ENCODE peak calls at places on chromosomes 11 and 22, in five cellular contexts. I is GM12878, K is HepG2, B is K562, A is H1. C is an unnamed sample.
A peak's percentile ranks its signal among the peaks of the same experiment; 100 is the strongest.

GRCh38 chr11:62925308-62925707 is 4.1 kb upstream of the CHRM1 start:
- DNase-seq in B (no peak), A (no peak), I (no peak), K (no peak), C (peak; percentile 90)

GRCh38 chr11:36361472-36361871 is 65.4 kb downstream of the PRR5L start:
- DNase-seq in B (no peak), K (no peak), A (no peak), I (no peak), C (no peak)

GRCh38 chr11:119375629-119376196 is 5.8 kb downstream of the USP2 start:
- DNase-seq in K (peak; percentile 58), I (no peak), B (peak; percentile 59), A (no peak), C (peak; percentile 48)

GRCh38 chr22:31723699-31724098 is 26.2 kb downstream of the PRR14L start:
- DNase-seq in I (no peak), B (no peak), K (no peak), A (no peak), C (no peak)

GRCh38 chr22:33599596-33599995 is 320.7 kb downstream of the LARGE1 start:
- DNase-seq in A (no peak), B (no peak), K (no peak), I (no peak), C (no peak)

GRCh38 chr11:82012276-82012675 is 721.4 kb downstream of the FAM181B start:
- DNase-seq in I (no peak), A (no peak), B (no peak), K (no peak), C (no peak)

GRCh38 chr11:13287026-13287425 is 9.4 kb downstream of the BMAL1 start:
- DNase-seq in A (no peak), I (no peak), B (no peak), K (no peak), C (no peak)

GRCh38 chr11:131033151-131033651 is 116.9 kb upstream of the SNX19 start:
- DNase-seq in K (peak; percentile 18), I (no peak), A (no peak), B (peak; percentile 43), C (peak; percentile 44)

GRCh38 chr11:134244593-134244992 is 8.6 kb downstream of the THYN1 start:
- DNase-seq in K (peak; percentile 35), B (no peak), A (no peak), I (no peak), C (peak; percentile 44)

GRCh38 chr11:14306481-14306880 is 52.5 kb downstream of the RRAS2 start:
- DNase-seq in K (no peak), I (no peak), B (no peak), A (no peak), C (peak; percentile 72)

GRCh38 chr22:43861529-43861928 is 784 bp downstream of the SULT4A1 start:
- DNase-seq in A (no peak), K (no peak), B (no peak), I (no peak), C (no peak)

GRCh38 chr11:67491276-67492068 is 8.6 kb downstream of the AIP start:
- DNase-seq in K (no peak), I (no peak), B (no peak), A (no peak), C (no peak)
- TF ChIP-seq CREB1 in K (no peak), I (no peak), B (no peak), A (no peak), C (no peak)

GRCh38 chr22:25282671-25283561 is 63.5 kb downstream of the CRYBB2 start:
- DNase-seq in K (no peak), A (no peak), B (no peak), I (no peak), C (peak; percentile 96)

GRCh38 chr22:25281675-25282345 is 62.4 kb downstream of the CRYBB2 start:
- DNase-seq in I (no peak), A (no peak), B (no peak), K (no peak), C (peak; percentile 78)

GRCh38 chr22:25282346-25282670 is 62.9 kb downstream of the CRYBB2 start:
- DNase-seq in K (no peak), B (no peak), A (no peak), I (no peak), C (peak; percentile 81)
- TF ChIP-seq EZH2 in K (no peak), B (no peak), A (no peak), I (no peak), C (peak; percentile 77)

GRCh38 chr11:98568011-98568410 is 452.7 kb upstream of the CNTN5 start:
- DNase-seq in K (no peak), B (no peak), A (no peak), I (no peak), C (no peak)
- TF ChIP-seq CREB1 in K (no peak), B (no peak), A (no peak), I (no peak), C (no peak)

GRCh38 chr11:17735823-17736772 is 1.5 kb downstream of the KCNC1 start:
- DNase-seq in B (no peak), K (no peak), I (no peak), A (no peak), C (peak; percentile 70)
- TF ChIP-seq EZH2 in B (no peak), K (no peak), I (no peak), A (peak; percentile 77), C (peak; percentile 44)

GRCh38 chr11:1560011-1560579 is 12.0 kb downstream of the DUSP8 start:
- DNase-seq in K (no peak), B (no peak), A (no peak), I (no peak), C (no peak)

GRCh38 chr11:1561266-1561665 is 10.8 kb downstream of the DUSP8 start:
- DNase-seq in A (no peak), B (no peak), K (no peak), I (no peak), C (no peak)

GRCh38 chr11:1557904-1558831 is 13.9 kb downstream of the DUSP8 start:
- DNase-seq in I (no peak), B (no peak), K (no peak), A (no peak), C (no peak)

GRCh38 chr11:1560618-1561251 is 11.3 kb downstream of the DUSP8 start:
- DNase-seq in K (no peak), A (no peak), B (no peak), I (no peak), C (no peak)

DNA sequence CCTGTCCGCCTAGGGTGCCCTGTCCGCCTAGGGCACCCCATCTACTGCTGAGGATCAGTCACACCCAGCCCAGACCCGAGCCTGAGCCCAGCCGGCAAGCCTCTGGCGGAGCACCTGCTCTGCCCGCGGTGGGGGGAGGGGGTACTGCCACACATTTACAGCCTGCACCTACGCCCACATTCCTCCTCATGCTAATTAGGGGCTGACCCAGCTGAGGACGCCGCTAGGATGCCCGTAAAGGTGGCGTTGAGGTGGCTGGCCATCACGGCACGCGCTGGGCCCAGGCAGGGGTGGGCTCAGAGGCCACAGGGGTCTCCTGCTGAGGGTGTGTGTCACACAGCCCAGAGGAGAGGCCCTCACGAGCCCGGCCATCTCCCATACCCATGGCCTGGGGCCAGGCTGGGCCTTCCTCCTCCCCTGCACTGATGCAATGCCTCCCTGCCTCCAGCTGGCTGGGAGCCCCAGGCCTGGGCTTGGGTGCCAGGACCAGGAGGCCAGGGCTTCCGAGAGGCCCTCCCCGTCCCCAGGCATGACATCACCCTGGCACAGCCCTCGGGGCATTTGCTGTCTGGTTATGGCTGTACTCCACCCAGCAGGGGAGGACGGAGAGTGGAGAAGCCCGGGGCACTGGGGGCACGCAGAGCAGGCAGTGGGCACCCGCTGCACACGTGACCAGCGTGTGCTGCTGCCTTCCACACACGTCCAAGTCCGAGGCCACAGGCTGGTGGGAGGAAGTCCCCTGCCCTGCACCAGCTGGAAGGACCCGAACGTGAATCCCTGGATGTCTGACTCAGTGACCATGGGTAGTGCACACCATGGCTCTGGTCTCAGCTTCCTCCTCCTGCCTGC is 12.7 kb downstream of the DUSP8 start:
- DNase-seq in A (no peak), K (no peak), B (no peak), I (no peak), C (peak; percentile 84)
- TF ChIP-seq CREB1 in A (no peak), K (no peak), B (no peak), I (no peak), C (peak; percentile 41)

GRCh38 chr11:122976734-122977454 is 4.7 kb downstream of the BSX start:
- DNase-seq in B (no peak), I (no peak), A (no peak), K (no peak), C (peak; percentile 80)
- TF ChIP-seq EZH2 in B (no peak), I (no peak), A (peak; percentile 55), K (no peak), C (peak; percentile 94)